ENCODE peak calls at places on chromosome 5, in ten cellular contexts. H is CD8-positive, alpha-beta T cell; A is natural killer cell; K is endodermal cell; L is ascending aorta; S is globus pallidus; Q is iris pigment epithelial cell; B is CD8-positive, alpha-beta memory T cell; U is Panc1; E is stimulated activated CD8-positive, alpha-beta memory T cell treated with anti-CD3 and anti-CD28 coated beads, Interleukin-4, amount 100 ng/mL, for 4 hours. N is an unnamed sample.
A peak's percentile ranks its signal among the peaks of the same experiment; 100 is the strongest.

GRCh38 chr5:115795700-115796099 is 20.8 kb downstream of the CDO1 start:
- DNase-seq in K (no peak), S (no peak), U (no peak), H (no peak), A (no peak), E (no peak), Q (no peak), B (no peak), L (no peak), N (no peak)

GRCh38 chr5:5650242-5650641 is 227.8 kb downstream of the ICE1 start:
- DNase-seq in S (no peak), Q (no peak), E (no peak), L (no peak), H (no peak), B (no peak), A (no peak), U (no peak), K (no peak), N (peak; percentile 27)

GRCh38 chr5:91383956-91384300 is 811 bp upstream of the ARRDC3 start:
- DNase-seq in H (no peak), A (no peak), K (peak; percentile 74), E (no peak), Q (no peak), S (no peak), B (no peak), L (no peak), U (no peak), N (peak; percentile 42)

GRCh38 chr5:60509519-60509918 is 190.4 kb downstream of the DEPDC1B start:
- DNase-seq in K (no peak), U (no peak), Q (no peak), A (no peak), H (no peak), S (no peak), L (no peak), E (no peak), B (no peak), N (no peak)

GRCh38 chr5:103375356-103375755 is 116.8 kb downstream of the MACIR start:
- DNase-seq in E (no peak), B (no peak), Q (peak; percentile 96), K (no peak), S (no peak), U (no peak), A (no peak), H (no peak), L (no peak), N (peak; percentile 81)

GRCh38 chr5:78747703-78748359 is 99.3 kb upstream of the LHFPL2 start:
- DNase-seq in S (peak; percentile 54), U (no peak), E (no peak), B (no peak), L (no peak), Q (peak; percentile 92), K (peak; percentile 61), A (no peak), H (no peak), N (peak; percentile 91)

GRCh38 chr5:84816746-84817547 is 432.3 kb upstream of the EDIL3 start:
- DNase-seq in E (no peak), U (no peak), S (no peak), K (no peak), A (no peak), Q (peak; percentile 62), H (no peak), B (no peak), L (no peak), N (no peak)

GRCh38 chr5:123535648-123536047 is 23.7 kb downstream of the CSNK1G3 start:
- DNase-seq in K (no peak), Q (no peak), E (no peak), A (no peak), B (no peak), H (no peak), L (no peak), U (no peak), S (no peak), N (no peak)

GRCh38 chr5:124745367-124746251 is 830 bp downstream of the ZNF608 start:
- DNase-seq in A (no peak), S (peak; percentile 69), B (no peak), U (no peak), H (no peak), K (no peak), Q (peak; percentile 52), L (no peak), E (no peak), N (peak; percentile 65)

GRCh38 chr5:171927345-171927941 is 79.0 kb downstream of the FBXW11 start:
- DNase-seq in B (no peak), S (no peak), H (no peak), Q (peak; percentile 24), L (no peak), E (no peak), K (no peak), U (no peak), A (no peak), N (peak; percentile 13)

GRCh38 chr5:128491291-128491690 is 46.8 kb downstream of the FBN2 start:
- DNase-seq in B (no peak), E (no peak), A (no peak), U (no peak), Q (peak; percentile 78), H (no peak), L (no peak), S (no peak), K (no peak), N (peak; percentile 54)

GRCh38 chr5:143405063-143405746 is 1.7 kb upstream of the NR3C1 start:
- DNase-seq in Q (peak; percentile 86), A (peak; percentile 92), U (peak; percentile 51), H (peak; percentile 89), S (peak; percentile 80), B (peak; percentile 86), L (peak; percentile 30), E (peak; percentile 68), K (peak; percentile 95), N (peak; percentile 94)

GRCh38 chr5:120769291-120769872 is 305.3 kb downstream of the PRR16 start:
- DNase-seq in K (no peak), L (no peak), E (no peak), S (no peak), B (no peak), A (no peak), Q (peak; percentile 14), H (no peak), U (no peak), N (no peak)